ENCODE peak calls at places on chromosomes 11 and 22, in nine cellular contexts. One of them, this sample, is unnamed.

GRCh38 chr22:19905619-19906276 is 35.8 kb upstream of the COMT start:
- DNase-seq in hepatocyte: no peak
- DNase-seq in MM.1S: no peak
- DNase-seq in lower leg skin: no peak
- DNase-seq in cardiac fibroblast: no peak
- DNase-seq in fibroblast of pulmonary artery: no peak
- DNase-seq in psoas muscle: no peak
- DNase-seq in breast epithelium: no peak
- DNase-seq in lower lobe of right lung: no peak
- DNase-seq in this sample: no peak

GRCh38 chr11:123579482-123579812 is 75.0 kb downstream of the SCN3B start:
- DNase-seq in hepatocyte: no peak
- DNase-seq in MM.1S: no peak
- DNase-seq in lower leg skin: no peak
- DNase-seq in cardiac fibroblast: no peak
- DNase-seq in fibroblast of pulmonary artery: no peak
- DNase-seq in psoas muscle: no peak
- DNase-seq in breast epithelium: no peak
- DNase-seq in lower lobe of right lung: no peak
- DNase-seq in this sample: no peak

GRCh38 chr11:15590131-15590530 is 475.4 kb downstream of the INSC start:
- DNase-seq in hepatocyte: peak; percentile 5
- DNase-seq in MM.1S: no peak
- DNase-seq in lower leg skin: no peak
- DNase-seq in cardiac fibroblast: no peak
- DNase-seq in fibroblast of pulmonary artery: no peak
- DNase-seq in psoas muscle: no peak
- DNase-seq in breast epithelium: no peak
- DNase-seq in lower lobe of right lung: no peak
- DNase-seq in this sample: no peak

GRCh38 chr11:112961146-112961668 is at the start of gene NCAM1:
- DNase-seq in hepatocyte: peak; percentile 83
- DNase-seq in MM.1S: peak; percentile 62
- DNase-seq in lower leg skin: peak; percentile 87
- DNase-seq in cardiac fibroblast: peak; percentile 81
- DNase-seq in fibroblast of pulmonary artery: peak; percentile 78
- DNase-seq in psoas muscle: peak; percentile 73
- DNase-seq in breast epithelium: no peak
- DNase-seq in lower lobe of right lung: peak; percentile 52
- DNase-seq in this sample: peak; percentile 77

GRCh38 chr11:27553186-27553585 is 46.6 kb upstream of the LIN7C start:
- DNase-seq in hepatocyte: no peak
- DNase-seq in MM.1S: no peak
- DNase-seq in lower leg skin: no peak
- DNase-seq in cardiac fibroblast: no peak
- DNase-seq in fibroblast of pulmonary artery: no peak
- DNase-seq in psoas muscle: no peak
- DNase-seq in breast epithelium: no peak
- DNase-seq in lower lobe of right lung: no peak
- DNase-seq in this sample: no peak

GRCh38 chr22:36900225-36900624 is 13.2 kb upstream of the CSF2RB start:
- DNase-seq in hepatocyte: no peak
- DNase-seq in MM.1S: no peak
- DNase-seq in lower leg skin: no peak
- DNase-seq in cardiac fibroblast: no peak
- DNase-seq in fibroblast of pulmonary artery: no peak
- DNase-seq in psoas muscle: no peak
- DNase-seq in breast epithelium: no peak
- DNase-seq in lower lobe of right lung: no peak
- DNase-seq in this sample: no peak

GRCh38 chr22:19873138-19873959 is 18.7 kb upstream of the GNB1L start:
- DNase-seq in hepatocyte: no peak
- DNase-seq in MM.1S: no peak
- DNase-seq in lower leg skin: peak; percentile 85
- DNase-seq in cardiac fibroblast: no peak
- DNase-seq in fibroblast of pulmonary artery: no peak
- DNase-seq in psoas muscle: no peak
- DNase-seq in breast epithelium: no peak
- DNase-seq in lower lobe of right lung: peak; percentile 49
- DNase-seq in this sample: no peak

GRCh38 chr22:41943661-41944209 is 3.2 kb downstream of the CENPM start:
- DNase-seq in hepatocyte: no peak
- DNase-seq in MM.1S: no peak
- DNase-seq in lower leg skin: no peak
- DNase-seq in cardiac fibroblast: no peak
- DNase-seq in fibroblast of pulmonary artery: no peak
- DNase-seq in psoas muscle: no peak
- DNase-seq in breast epithelium: no peak
- DNase-seq in lower lobe of right lung: no peak
- DNase-seq in this sample: no peak

GRCh38 chr11:8267280-8267679 is 3.6 kb upstream of the LMO1 start:
- DNase-seq in hepatocyte: no peak
- DNase-seq in MM.1S: no peak
- DNase-seq in lower leg skin: peak; percentile 53
- DNase-seq in cardiac fibroblast: no peak
- DNase-seq in fibroblast of pulmonary artery: no peak
- DNase-seq in psoas muscle: no peak
- DNase-seq in breast epithelium: no peak
- DNase-seq in lower lobe of right lung: no peak
- DNase-seq in this sample: no peak

GRCh38 chr22:39589880-39590279 is 19.3 kb downstream of the CACNA1I start:
- DNase-seq in hepatocyte: no peak
- DNase-seq in MM.1S: no peak
- DNase-seq in lower leg skin: no peak
- DNase-seq in cardiac fibroblast: no peak
- DNase-seq in fibroblast of pulmonary artery: no peak
- DNase-seq in psoas muscle: no peak
- DNase-seq in breast epithelium: no peak
- DNase-seq in lower lobe of right lung: no peak
- DNase-seq in this sample: no peak

GRCh38 chr11:66042227-66043007 is 6.5 kb downstream of the GAL3ST3 start:
- DNase-seq in hepatocyte: no peak
- DNase-seq in MM.1S: no peak
- DNase-seq in lower leg skin: no peak
- DNase-seq in cardiac fibroblast: no peak
- DNase-seq in fibroblast of pulmonary artery: no peak
- DNase-seq in psoas muscle: no peak
- DNase-seq in breast epithelium: no peak
- DNase-seq in lower lobe of right lung: no peak
- DNase-seq in this sample: no peak

GRCh38 chr11:27678242-27678641 is 22.0 kb downstream of the BDNF start:
- DNase-seq in hepatocyte: no peak
- DNase-seq in MM.1S: no peak
- DNase-seq in lower leg skin: no peak
- DNase-seq in cardiac fibroblast: no peak
- DNase-seq in fibroblast of pulmonary artery: no peak
- DNase-seq in psoas muscle: no peak
- DNase-seq in breast epithelium: no peak
- DNase-seq in lower lobe of right lung: no peak
- DNase-seq in this sample: no peak

GRCh38 chr22:32204211-32204855 is 540 bp downstream of the RFPL2 start:
- DNase-seq in hepatocyte: peak; percentile 56
- DNase-seq in MM.1S: no peak
- DNase-seq in lower leg skin: no peak
- DNase-seq in cardiac fibroblast: no peak
- DNase-seq in fibroblast of pulmonary artery: no peak
- DNase-seq in psoas muscle: no peak
- DNase-seq in breast epithelium: no peak
- DNase-seq in lower lobe of right lung: no peak
- DNase-seq in this sample: no peak

GRCh38 chr22:44051961-44052360 is 27.9 kb downstream of the PARVB start:
- DNase-seq in hepatocyte: no peak
- DNase-seq in MM.1S: no peak
- DNase-seq in lower leg skin: no peak
- DNase-seq in cardiac fibroblast: no peak
- DNase-seq in fibroblast of pulmonary artery: no peak
- DNase-seq in psoas muscle: no peak
- DNase-seq in breast epithelium: no peak
- DNase-seq in lower lobe of right lung: no peak
- DNase-seq in this sample: peak; percentile 33

DNA sequence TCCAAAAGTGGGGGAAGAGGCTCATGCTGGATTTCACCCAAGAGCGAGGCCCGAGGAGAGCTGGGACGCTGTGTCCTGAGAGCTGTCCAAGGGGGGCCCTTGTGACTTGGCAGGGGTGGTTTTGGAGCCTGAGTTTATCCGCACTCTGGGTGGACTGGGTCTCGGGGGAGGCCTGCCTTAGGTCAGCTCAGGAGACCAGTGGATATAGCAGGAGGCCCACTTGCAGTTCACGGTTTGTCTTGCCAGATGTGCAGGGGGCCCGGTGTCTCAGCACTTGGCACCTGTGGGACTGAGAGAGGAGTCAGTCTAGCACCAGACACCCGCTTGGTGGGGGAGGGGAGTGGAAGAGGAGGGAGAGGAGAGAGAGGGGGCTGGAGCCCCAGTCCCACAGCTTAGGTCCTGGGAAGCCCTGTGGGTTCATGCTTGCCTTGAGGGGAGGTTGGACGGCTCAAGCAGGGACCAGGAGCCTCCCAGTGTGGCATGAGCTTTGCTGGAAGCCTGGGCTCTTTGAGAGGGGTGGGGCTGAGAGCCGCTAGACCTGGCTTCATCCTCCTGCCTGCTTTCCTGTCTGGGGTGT is 33.4 kb downstream of the PARVB start:
- DNase-seq in hepatocyte: peak; percentile 22
- DNase-seq in MM.1S: no peak
- DNase-seq in lower leg skin: peak; percentile 89
- DNase-seq in cardiac fibroblast: peak; percentile 55
- DNase-seq in fibroblast of pulmonary artery: peak; percentile 22
- DNase-seq in psoas muscle: peak; percentile 75
- DNase-seq in breast epithelium: peak; percentile 29
- DNase-seq in lower lobe of right lung: no peak
- DNase-seq in this sample: no peak
- H3K4me3 ChIP-seq in hepatocyte: no peak overlapping the region
- H3K4me3 ChIP-seq in MM.1S: no peak overlapping the region
- H3K4me3 ChIP-seq in lower leg skin: no peak overlapping the region
- H3K4me3 ChIP-seq in cardiac fibroblast: no peak overlapping the region
- H3K4me3 ChIP-seq in fibroblast of pulmonary artery: no peak overlapping the region
- H3K4me3 ChIP-seq in psoas muscle: peak overlapping the region; percentile 18
- H3K4me3 ChIP-seq in breast epithelium: no peak overlapping the region
- H3K4me3 ChIP-seq in lower lobe of right lung: no peak overlapping the region
- H3K4me3 ChIP-seq in this sample: no peak overlapping the region

GRCh38 chr22:43996170-43996980 is 27.7 kb upstream of the PARVB start:
- DNase-seq in hepatocyte: no peak
- DNase-seq in MM.1S: peak; percentile 50
- DNase-seq in lower leg skin: peak; percentile 92
- DNase-seq in cardiac fibroblast: no peak
- DNase-seq in fibroblast of pulmonary artery: no peak
- DNase-seq in psoas muscle: peak; percentile 55
- DNase-seq in breast epithelium: no peak
- DNase-seq in lower lobe of right lung: peak; percentile 83
- DNase-seq in this sample: no peak
- H3K4me3 ChIP-seq in hepatocyte: no peak overlapping the region
- H3K4me3 ChIP-seq in MM.1S: peak overlapping the region; percentile 75
- H3K4me3 ChIP-seq in lower leg skin: no peak overlapping the region
- H3K4me3 ChIP-seq in cardiac fibroblast: no peak overlapping the region
- H3K4me3 ChIP-seq in fibroblast of pulmonary artery: no peak overlapping the region
- H3K4me3 ChIP-seq in psoas muscle: peak overlapping the region; percentile 25
- H3K4me3 ChIP-seq in breast epithelium: no peak overlapping the region
- H3K4me3 ChIP-seq in lower lobe of right lung: peak overlapping the region; percentile 44
- H3K4me3 ChIP-seq in this sample: no peak overlapping the region

GRCh38 chr11:104925850-104926249 is 27.6 kb upstream of the CASP12 start:
- DNase-seq in hepatocyte: no peak
- DNase-seq in MM.1S: no peak
- DNase-seq in lower leg skin: no peak
- DNase-seq in cardiac fibroblast: no peak
- DNase-seq in fibroblast of pulmonary artery: no peak
- DNase-seq in psoas muscle: no peak
- DNase-seq in breast epithelium: no peak
- DNase-seq in lower lobe of right lung: no peak
- DNase-seq in this sample: no peak
- H3K4me3 ChIP-seq in hepatocyte: no peak overlapping the region
- H3K4me3 ChIP-seq in MM.1S: no peak overlapping the region
- H3K4me3 ChIP-seq in lower leg skin: no peak overlapping the region
- H3K4me3 ChIP-seq in cardiac fibroblast: no peak overlapping the region
- H3K4me3 ChIP-seq in fibroblast of pulmonary artery: no peak overlapping the region
- H3K4me3 ChIP-seq in psoas muscle: no peak overlapping the region
- H3K4me3 ChIP-seq in breast epithelium: no peak overlapping the region
- H3K4me3 ChIP-seq in lower lobe of right lung: no peak overlapping the region
- H3K4me3 ChIP-seq in this sample: no peak overlapping the region

GRCh38 chr11:64353761-64354506 is 5.0 kb upstream of the RPS6KA4 start:
- DNase-seq in hepatocyte: peak; percentile 3
- DNase-seq in MM.1S: no peak
- DNase-seq in lower leg skin: no peak
- DNase-seq in cardiac fibroblast: no peak
- DNase-seq in fibroblast of pulmonary artery: no peak
- DNase-seq in psoas muscle: no peak
- DNase-seq in breast epithelium: no peak
- DNase-seq in lower lobe of right lung: no peak
- DNase-seq in this sample: no peak

GRCh38 chr11:64353101-64353738 is 5.7 kb upstream of the RPS6KA4 start:
- DNase-seq in hepatocyte: peak; percentile 4
- DNase-seq in MM.1S: no peak
- DNase-seq in lower leg skin: no peak
- DNase-seq in cardiac fibroblast: no peak
- DNase-seq in fibroblast of pulmonary artery: no peak
- DNase-seq in psoas muscle: no peak
- DNase-seq in breast epithelium: no peak
- DNase-seq in lower lobe of right lung: peak; percentile 46
- DNase-seq in this sample: no peak

GRCh38 chr11:64356498-64357411 is 2.2 kb upstream of the RPS6KA4 start:
- DNase-seq in hepatocyte: peak; percentile 80
- DNase-seq in MM.1S: no peak
- DNase-seq in lower leg skin: no peak
- DNase-seq in cardiac fibroblast: peak; percentile 60
- DNase-seq in fibroblast of pulmonary artery: peak; percentile 48
- DNase-seq in psoas muscle: no peak
- DNase-seq in breast epithelium: no peak
- DNase-seq in lower lobe of right lung: no peak
- DNase-seq in this sample: peak; percentile 50

GRCh38 chr11:64357446-64357845 is 1.5 kb upstream of the RPS6KA4 start:
- DNase-seq in hepatocyte: no peak
- DNase-seq in MM.1S: no peak
- DNase-seq in lower leg skin: no peak
- DNase-seq in cardiac fibroblast: no peak
- DNase-seq in fibroblast of pulmonary artery: no peak
- DNase-seq in psoas muscle: no peak
- DNase-seq in breast epithelium: no peak
- DNase-seq in lower lobe of right lung: no peak
- DNase-seq in this sample: no peak

DNA sequence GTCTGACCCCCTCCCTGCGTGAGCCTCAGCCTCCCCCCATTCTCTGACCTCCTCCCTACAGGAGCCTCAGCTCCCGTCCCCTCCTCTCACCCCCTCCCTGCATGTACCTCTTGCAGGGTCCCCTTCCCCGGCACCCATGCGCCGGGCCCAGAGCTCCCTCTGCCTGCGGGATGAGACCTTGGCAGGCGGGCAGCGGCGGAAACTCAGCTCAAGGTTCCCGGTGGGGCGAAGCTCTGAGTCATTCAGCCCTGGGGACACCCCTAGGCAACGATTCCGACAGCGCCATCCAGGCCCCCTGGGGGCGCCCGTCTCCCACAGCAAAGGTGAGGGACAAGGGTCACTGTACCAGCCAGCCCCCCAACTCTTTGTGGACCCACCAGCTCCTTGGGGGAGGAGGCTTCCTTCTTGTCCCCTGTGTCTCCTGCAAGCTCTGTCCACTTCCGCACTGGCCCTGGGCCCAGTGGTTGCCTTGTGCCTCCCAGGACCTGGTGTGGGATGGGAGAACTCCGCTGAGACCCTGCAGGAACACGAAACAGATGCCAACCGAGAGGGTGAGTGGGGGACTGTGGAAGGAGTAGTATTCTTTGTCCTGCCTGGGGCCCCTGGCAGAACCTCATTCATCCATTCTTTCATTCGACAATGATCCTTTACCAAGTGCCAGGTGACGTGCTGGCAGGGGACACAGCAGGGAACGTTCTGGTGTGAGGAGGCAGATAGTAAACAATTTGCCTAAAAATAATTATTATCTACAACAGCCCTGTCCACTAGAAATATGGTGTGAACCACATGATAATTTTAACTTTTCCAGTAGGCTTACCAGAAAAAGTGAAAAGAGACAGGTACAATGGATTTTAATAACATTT is 3.7 kb upstream of the RPS6KA4 start:
- DNase-seq in hepatocyte: peak; percentile 94
- DNase-seq in MM.1S: no peak
- DNase-seq in lower leg skin: no peak
- DNase-seq in cardiac fibroblast: peak; percentile 87
- DNase-seq in fibroblast of pulmonary artery: peak; percentile 80
- DNase-seq in psoas muscle: peak; percentile 83
- DNase-seq in breast epithelium: peak; percentile 50
- DNase-seq in lower lobe of right lung: peak; percentile 83
- DNase-seq in this sample: no peak
- H3K4me3 ChIP-seq in hepatocyte: no peak overlapping the region
- H3K4me3 ChIP-seq in MM.1S: no peak overlapping the region
- H3K4me3 ChIP-seq in lower leg skin: no peak overlapping the region
- H3K4me3 ChIP-seq in cardiac fibroblast: peak overlapping the region; percentile 3
- H3K4me3 ChIP-seq in fibroblast of pulmonary artery: peak overlapping the region; percentile 32
- H3K4me3 ChIP-seq in psoas muscle: peak overlapping the region; percentile 37
- H3K4me3 ChIP-seq in breast epithelium: peak overlapping the region; percentile 42
- H3K4me3 ChIP-seq in lower lobe of right lung: peak overlapping the region; percentile 43
- H3K4me3 ChIP-seq in this sample: no peak overlapping the region

This sample was measured in Jurkat, Clone E6-1.